ENCODE peak calls at places on chromosomes 1 and 21, in six cellular contexts. Y is astrocyte of the cerebellum, G is epithelial cell of esophagus, K is AG09309, O is GM12865, A is GM23338. M is an unnamed sample.

GRCh38 chr1:113677250-113678158 is 81.8 kb downstream of the PHTF1 start:
- DNase-seq in Y (peak; percentile 48), G (peak; percentile 46), K (peak; percentile 7), O (peak; percentile 52), A (peak; percentile 74), M (no peak)

GRCh38 chr21:41322496-41323382 is 6.1 kb downstream of the FAM3B start:
- DNase-seq in Y (no peak), G (no peak), K (no peak), O (no peak), A (no peak), M (no peak)

GRCh38 chr1:113542221-113542701 is 151.9 kb downstream of the MAGI3 start:
- DNase-seq in Y (no peak), G (peak; percentile 95), K (no peak), O (no peak), A (no peak), M (no peak)

GRCh38 chr21:17679002-17679600 is 66.4 kb upstream of the BTG3 start:
- DNase-seq in Y (peak; percentile 58), G (peak; percentile 82), K (peak; percentile 54), O (peak; percentile 78), A (peak; percentile 76), M (no peak)

GRCh38 chr1:37347104-37347503 is 127.3 kb upstream of the ZC3H12A start:
- DNase-seq in Y (no peak), G (no peak), K (no peak), O (no peak), A (no peak), M (no peak)

GRCh38 chr1:37156646-37157045 is 122.3 kb upstream of the GRIK3 start:
- DNase-seq in Y (no peak), G (no peak), K (no peak), O (no peak), A (no peak), M (no peak)

GRCh38 chr21:25564349-25564948 is 42.8 kb downstream of the MRPL39 start:
- DNase-seq in Y (no peak), G (no peak), K (no peak), O (peak; percentile 45), A (no peak), M (no peak)

GRCh38 chr21:46634966-46635323 is 529 bp upstream of the PRMT2 start:
- DNase-seq in Y (peak; percentile 80), G (peak; percentile 74), K (peak; percentile 73), O (peak; percentile 81), A (peak; percentile 95), M (peak; percentile 59)

GRCh38 chr21:14591882-14592281 is 45.8 kb upstream of the SAMSN1 start:
- DNase-seq in Y (peak; percentile 33), G (no peak), K (no peak), O (peak; percentile 17), A (no peak), M (peak; percentile 85)

GRCh38 chr1:212055333-212055732 is 19.8 kb downstream of the DTL start:
- DNase-seq in Y (no peak), G (no peak), K (no peak), O (no peak), A (no peak), M (no peak)

GRCh38 chr1:213723187-213723586 is 264.6 kb upstream of the PROX1 start:
- DNase-seq in Y (no peak), G (no peak), K (no peak), O (no peak), A (peak; percentile 28), M (no peak)

GRCh38 chr1:206021796-206022365 is 1.8 kb downstream of the CTSE start:
- DNase-seq in Y (no peak), G (peak; percentile 39), K (no peak), O (no peak), A (no peak), M (no peak)

GRCh38 chr1:86503477-86504129 is 34.9 kb downstream of the CLCA1 start:
- DNase-seq in Y (no peak), G (no peak), K (no peak), O (no peak), A (peak; percentile 34), M (no peak)

GRCh38 chr1:12435639-12436344 is 182.2 kb downstream of the DHRS3 start:
- DNase-seq in Y (no peak), G (no peak), K (no peak), O (peak; percentile 86), A (no peak), M (no peak)

GRCh38 chr1:73901656-73902276 is 296.2 kb downstream of the LRRIQ3 start:
- DNase-seq in Y (no peak), G (no peak), K (no peak), O (no peak), A (no peak), M (no peak)

GRCh38 chr1:55423376-55423775 is 208.2 kb upstream of the USP24 start:
- DNase-seq in Y (no peak), G (no peak), K (no peak), O (no peak), A (no peak), M (no peak)

GRCh38 chr1:52552505-52553371 is at the start of gene TUT4:
- DNase-seq in Y (peak; percentile 70), G (peak; percentile 72), K (no peak), O (peak; percentile 87), A (peak; percentile 97), M (peak; percentile 58)
- TF ChIP-seq CTCF in Y (peak; percentile 7), G (no peak), K (no peak), O (peak; percentile 16), A (no peak), M (no peak)

DNA sequence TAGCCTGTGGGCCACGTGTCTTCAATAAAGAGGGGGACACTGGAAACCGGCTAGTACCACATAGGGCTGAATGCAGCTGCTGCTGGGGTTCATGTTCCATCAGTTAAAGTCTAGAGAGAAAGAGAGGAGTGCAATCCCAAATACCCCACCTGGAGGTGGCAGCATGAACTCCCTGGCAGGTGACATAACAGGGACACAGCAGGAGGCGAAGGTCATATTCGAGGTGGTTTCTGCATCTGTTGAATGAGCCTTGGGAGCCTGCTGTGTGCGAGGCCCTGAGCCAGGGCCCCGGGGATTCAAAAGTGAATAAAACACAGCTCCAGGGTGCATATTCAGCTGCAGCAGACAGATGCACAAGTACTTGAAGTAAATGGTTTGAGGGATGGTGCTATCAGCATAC is 456.9 kb downstream of the SETD4 start:
- DNase-seq in Y (no peak), G (no peak), K (no peak), O (no peak), A (peak; percentile 67), M (no peak)
- TF ChIP-seq CTCF in Y (peak; percentile 8), G (no peak), K (peak; percentile 4), O (no peak), A (peak; percentile 34), M (no peak)

GRCh38 chr1:221993444-221993948 is 251.6 kb upstream of the DUSP10 start:
- DNase-seq in Y (no peak), G (no peak), K (no peak), O (no peak), A (peak; percentile 13), M (no peak)
- TF ChIP-seq CTCF in Y (no peak), G (no peak), K (no peak), O (no peak), A (peak; percentile 33), M (no peak)

GRCh38 chr1:240608707-240609106 is 3.2 kb downstream of the GREM2 start:
- DNase-seq in Y (no peak), G (peak; percentile 22), K (no peak), O (peak; percentile 4), A (peak; percentile 71), M (no peak)
- TF ChIP-seq CTCF in Y (peak; percentile 53), G (peak; percentile 44), K (peak; percentile 32), O (no peak), A (peak; percentile 73), M (no peak)

DNA sequence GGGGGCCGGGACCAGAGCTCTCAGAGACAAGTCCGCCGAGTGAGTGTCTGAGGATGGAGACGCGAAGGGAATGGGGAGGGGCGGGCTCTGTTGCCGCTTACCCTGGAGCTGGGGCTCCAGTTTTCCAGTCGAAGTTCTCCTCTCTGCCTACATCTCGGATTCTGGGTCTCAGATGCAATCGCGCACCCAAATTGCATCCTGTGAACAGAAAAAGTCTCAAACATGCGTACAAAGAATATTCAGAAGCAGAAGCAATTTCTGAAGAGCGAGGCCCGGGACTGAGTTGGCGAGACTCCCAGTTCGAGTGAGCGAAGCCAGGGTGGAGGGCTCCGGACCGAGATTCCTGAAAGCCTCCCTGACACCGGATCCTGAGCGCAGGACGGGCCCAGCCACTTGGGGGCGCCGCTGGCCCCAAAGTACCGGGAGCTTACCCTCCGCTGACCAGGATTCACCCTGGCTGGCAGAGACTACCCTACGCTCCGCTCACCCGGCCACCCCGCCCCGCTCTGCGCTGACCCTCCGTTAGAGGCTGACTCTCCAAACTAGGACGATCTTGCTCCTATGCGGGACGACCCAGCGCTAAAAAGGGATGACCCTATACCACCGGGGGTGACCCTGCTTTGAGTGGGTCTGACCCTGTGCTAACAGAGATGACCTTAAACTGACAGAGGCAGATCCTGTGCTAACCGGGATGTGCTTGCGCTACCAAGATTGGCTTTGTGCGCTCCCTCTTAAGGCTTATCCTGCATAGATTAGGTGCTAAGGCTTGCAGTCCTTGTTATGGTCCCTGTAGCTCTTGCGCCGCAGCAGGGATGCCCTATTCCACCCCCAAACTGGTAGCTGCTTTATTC is 12.1 kb downstream of the FOXD2 start:
- DNase-seq in Y (no peak), G (peak; percentile 24), K (no peak), O (no peak), A (peak; percentile 88), M (no peak)
- TF ChIP-seq CTCF in Y (peak; percentile 14), G (peak; percentile 47), K (peak; percentile 32), O (peak; percentile 42), A (peak; percentile 72), M (peak; percentile 25)

GRCh38 chr1:17439250-17440073 is at the start of gene RCC2:
- DNase-seq in Y (peak; percentile 33), G (peak; percentile 91), K (peak; percentile 40), O (peak; percentile 83), A (peak; percentile 69), M (no peak)
- TF ChIP-seq CTCF in Y (no peak), G (no peak), K (no peak), O (peak; percentile 32), A (no peak), M (no peak)

DNA sequence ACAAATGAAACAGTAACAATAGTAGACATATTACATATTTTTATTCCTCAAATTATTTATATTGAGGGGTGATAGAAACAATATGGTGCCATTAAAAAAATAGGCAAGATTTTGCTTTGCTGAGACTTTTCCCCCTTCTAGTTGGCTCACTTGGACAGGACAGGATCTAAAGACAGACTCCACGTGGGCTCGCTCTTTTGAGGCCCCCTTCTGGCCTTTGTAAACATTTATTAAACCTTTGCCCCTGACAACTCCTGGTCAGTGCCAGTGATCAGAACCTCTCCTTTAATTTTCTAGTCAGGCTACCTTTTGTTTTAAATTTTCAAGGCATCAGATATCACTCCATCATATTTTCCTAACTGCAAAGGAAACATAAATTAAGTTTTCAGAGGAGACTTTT is 49.7 kb upstream of the IFI44L start:
- DNase-seq in Y (no peak), G (no peak), K (no peak), O (peak; percentile 14), A (peak; percentile 54), M (no peak)
- TF ChIP-seq CTCF in Y (no peak), G (no peak), K (no peak), O (peak; percentile 4), A (peak; percentile 51), M (no peak)

GRCh38 chr1:47725000-47725731 is 272.0 kb downstream of the TRABD2B start:
- DNase-seq in Y (no peak), G (no peak), K (no peak), O (no peak), A (peak; percentile 90), M (no peak)
- TF ChIP-seq CTCF in Y (no peak), G (no peak), K (no peak), O (no peak), A (no peak), M (no peak)

M was measured in CD14-positive monocyte.